ENCODE peak calls at places on chromosome 20, in nine cellular contexts. C is body of pancreas, J is cardiac muscle cell, O is kidney, D is Peyer's patch, V is A549, G is pancreas, W is OCI-LY7, N is tibial nerve. Y is an unnamed sample.

GRCh38 chr20:9228774-9229450 is 160.0 kb downstream of the PLCB4 start:
- DNase-seq in O (no peak), C (no peak), W (no peak), G (no peak), J (no peak), V (no peak), D (no peak), N (no peak), Y (no peak)

GRCh38 chr20:3678893-3679720 is 2.7 kb downstream of the ADAM33 start:
- DNase-seq in D (no peak), N (peak; percentile 31), W (no peak), G (no peak), O (no peak), J (no peak), C (no peak), V (no peak), Y (no peak)

GRCh38 chr20:53510266-53510665 is 83.4 kb downstream of the ZNF217 start:
- DNase-seq in V (no peak), C (no peak), G (no peak), N (no peak), O (peak; percentile 73), W (no peak), D (no peak), J (no peak), Y (no peak)

GRCh38 chr20:35181731-35182130 is 9.9 kb downstream of the PROCR start:
- DNase-seq in V (no peak), G (no peak), N (no peak), C (no peak), O (no peak), J (no peak), W (no peak), D (no peak), Y (no peak)

GRCh38 chr20:23309781-23310180 is 40.8 kb upstream of the NXT1 start:
- DNase-seq in V (no peak), J (no peak), D (peak; percentile 32), W (no peak), O (no peak), N (no peak), G (no peak), C (no peak), Y (no peak)

GRCh38 chr20:19021406-19022117 is 190.9 kb upstream of the SLC24A3 start:
- DNase-seq in W (no peak), C (no peak), V (no peak), O (no peak), D (no peak), N (no peak), J (no peak), G (no peak), Y (no peak)

GRCh38 chr20:51497542-51498467 is 44.7 kb downstream of the NFATC2 start:
- DNase-seq in D (peak; percentile 62), C (no peak), N (peak; percentile 31), J (peak; percentile 52), O (no peak), V (no peak), W (peak; percentile 38), G (no peak), Y (no peak)

GRCh38 chr20:13008761-13009681 is at the start of gene SPTLC3:
- DNase-seq in G (peak; percentile 61), C (peak; percentile 58), D (peak; percentile 76), V (no peak), O (peak; percentile 80), J (peak; percentile 51), N (peak; percentile 51), W (peak; percentile 2), Y (no peak)

GRCh38 chr20:47274449-47275108 is 81.9 kb downstream of the ZMYND8 start:
- DNase-seq in D (peak; percentile 10), G (no peak), C (no peak), J (peak; percentile 93), N (peak; percentile 30), W (no peak), V (peak; percentile 93), O (no peak), Y (no peak)

GRCh38 chr20:47275548-47275947 is 81.0 kb downstream of the ZMYND8 start:
- DNase-seq in J (no peak), C (no peak), W (no peak), N (no peak), O (no peak), G (no peak), D (no peak), V (no peak), Y (no peak)

GRCh38 chr20:47273591-47274235 is 82.8 kb downstream of the ZMYND8 start:
- DNase-seq in D (no peak), N (no peak), W (no peak), J (peak; percentile 44), O (no peak), V (peak; percentile 13), G (no peak), C (no peak), Y (no peak)

GRCh38 chr20:47276856-47277541 is 79.5 kb downstream of the ZMYND8 start:
- DNase-seq in C (peak; percentile 20), W (no peak), O (peak; percentile 88), N (peak; percentile 36), D (no peak), G (no peak), J (peak; percentile 86), V (no peak), Y (peak; percentile 56)

GRCh38 chr20:47276251-47276650 is 80.2 kb downstream of the ZMYND8 start:
- DNase-seq in C (no peak), D (no peak), V (no peak), O (peak; percentile 73), G (no peak), J (no peak), W (no peak), N (no peak), Y (no peak)
- H3K4me1 ChIP-seq in C (peaks cover 18% of the 10 kb centered on the region), D (no peaks in the 10 kb centered on the region), V (peaks cover 70% of the 10 kb centered on the region), O (peaks cover 6% of the 10 kb centered on the region), G (peaks cover 31% of the 10 kb centered on the region), J (peaks cover 2% of the 10 kb centered on the region), W (peaks cover 23% of the 10 kb centered on the region), N (peaks cover 47% of the 10 kb centered on the region), Y (no peaks in the 10 kb centered on the region)

DNA sequence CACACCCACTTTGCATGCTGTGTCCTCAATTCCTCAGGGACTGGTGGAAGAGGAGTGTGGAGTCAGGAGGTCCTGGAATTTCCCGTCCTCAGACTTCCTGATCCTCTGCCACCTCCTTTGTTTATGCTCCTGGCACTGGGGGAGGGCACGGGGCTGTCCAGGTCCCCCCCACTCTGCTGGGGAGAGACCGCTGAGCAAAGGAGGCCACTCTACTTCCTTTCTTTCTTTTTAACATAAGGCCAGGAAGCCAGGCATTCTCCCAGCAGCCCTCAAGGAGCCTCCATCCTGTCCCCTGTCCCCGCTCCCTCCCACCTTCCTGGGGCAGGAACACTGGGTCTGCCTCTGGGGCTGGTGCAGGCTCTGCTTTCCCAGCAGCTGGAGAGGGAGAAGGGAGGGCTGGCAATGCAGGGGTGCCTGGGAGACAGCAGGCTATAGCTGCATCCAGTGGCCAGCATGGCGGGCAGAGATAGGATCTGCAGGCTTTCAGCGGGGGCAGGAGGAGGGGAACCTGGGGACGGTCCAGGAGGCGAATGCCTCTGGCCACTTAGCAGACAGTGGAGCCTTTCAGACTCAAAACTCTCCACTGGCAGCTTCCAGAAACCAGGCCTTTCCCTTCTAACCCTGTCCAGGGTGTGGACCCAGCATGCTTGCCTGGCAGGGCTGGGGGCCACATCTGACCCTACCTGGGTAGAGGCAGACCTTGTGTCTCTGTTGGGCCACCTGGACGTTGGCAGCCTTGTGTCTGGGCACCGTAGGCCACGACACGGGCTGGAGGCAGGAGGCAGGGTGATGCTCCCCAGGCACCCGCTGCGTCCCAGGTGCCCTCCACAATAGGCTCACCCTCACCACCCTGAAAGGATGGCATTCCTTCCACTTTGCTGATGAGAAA is 67.9 kb downstream of the NOL4L start:
- DNase-seq in G (no peak), O (peak; percentile 68), N (no peak), J (no peak), C (no peak), V (no peak), W (no peak), D (no peak), Y (no peak)
- H3K4me1 ChIP-seq in G (no peaks in the 10 kb centered on the region), O (peaks cover 3% of the 10 kb centered on the region), N (peaks cover 5% of the 10 kb centered on the region), J (peaks cover 14% of the 10 kb centered on the region), C (no peaks in the 10 kb centered on the region), V (no peaks in the 10 kb centered on the region), W (peaks cover 24% of the 10 kb centered on the region), D (no peaks in the 10 kb centered on the region), Y (peaks cover 2% of the 10 kb centered on the region)

GRCh38 chr20:63215101-63216040 is 560 bp downstream of the YTHDF1 start:
- DNase-seq in V (peak; percentile 91), D (no peak), J (peak; percentile 62), N (no peak), O (peak; percentile 87), G (no peak), C (peak; percentile 19), W (peak; percentile 37), Y (peak; percentile 59)

GRCh38 chr20:63214514-63214913 is 1.4 kb downstream of the YTHDF1 start:
- DNase-seq in J (no peak), N (no peak), D (no peak), G (no peak), W (no peak), V (no peak), C (no peak), O (no peak), Y (no peak)

GRCh38 chr20:63210011-63210605 is 5.8 kb downstream of the YTHDF1 start:
- DNase-seq in O (peak; percentile 17), D (no peak), J (no peak), V (no peak), G (no peak), N (no peak), W (no peak), C (no peak), Y (no peak)

GRCh38 chr20:63212792-63213191 is 3.1 kb downstream of the YTHDF1 start:
- DNase-seq in C (no peak), O (peak; percentile 24), N (no peak), W (no peak), G (no peak), V (no peak), D (no peak), J (no peak), Y (no peak)

GRCh38 chr20:63212393-63212730 is 3.6 kb downstream of the YTHDF1 start:
- DNase-seq in C (no peak), J (no peak), O (peak; percentile 21), V (no peak), N (no peak), W (no peak), D (no peak), G (no peak), Y (no peak)
- H3K4me1 ChIP-seq in C (peaks cover 52% of the 10 kb centered on the region), J (peaks cover 10% of the 10 kb centered on the region), O (peaks cover 4% of the 10 kb centered on the region), V (peaks cover 49% of the 10 kb centered on the region), N (peaks cover 21% of the 10 kb centered on the region), W (peaks cover 21% of the 10 kb centered on the region), D (no peaks in the 10 kb centered on the region), G (peaks cover 26% of the 10 kb centered on the region), Y (peaks cover 28% of the 10 kb centered on the region)

GRCh38 chr20:44756011-44756688 is 10.5 kb downstream of the KCNK15 start:
- DNase-seq in W (no peak), J (no peak), D (no peak), O (no peak), C (no peak), N (no peak), V (no peak), G (no peak), Y (no peak)

GRCh38 chr20:44756956-44757355 is 11.3 kb downstream of the KCNK15 start:
- DNase-seq in G (no peak), O (no peak), D (no peak), N (no peak), W (no peak), C (no peak), J (no peak), V (no peak), Y (no peak)

GRCh38 chr20:44752099-44752931 is 6.7 kb downstream of the KCNK15 start:
- DNase-seq in W (no peak), J (no peak), G (no peak), D (no peak), C (no peak), O (no peak), N (no peak), V (no peak), Y (no peak)

GRCh38 chr20:44758247-44759101 is 12.8 kb downstream of the KCNK15 start:
- DNase-seq in J (no peak), C (no peak), G (no peak), W (no peak), V (no peak), O (no peak), N (no peak), D (no peak), Y (no peak)

GRCh38 chr20:44754554-44754953 is 8.9 kb downstream of the KCNK15 start:
- DNase-seq in W (no peak), C (no peak), N (no peak), V (no peak), J (no peak), D (no peak), G (no peak), O (no peak), Y (no peak)
- H3K4me1 ChIP-seq in W (no peaks in the 10 kb centered on the region), C (peaks cover 6% of the 10 kb centered on the region), N (no peaks in the 10 kb centered on the region), V (peaks cover 5% of the 10 kb centered on the region), J (no peaks in the 10 kb centered on the region), D (no peaks in the 10 kb centered on the region), G (no peaks in the 10 kb centered on the region), O (no peaks in the 10 kb centered on the region), Y (no peaks in the 10 kb centered on the region)